ENCODE peak calls at places on chromosome 21, in eight cellular contexts. One of them, this sample, is unnamed.

GRCh38 chr21:45226540-45227326 is 61.0 kb downstream of the POFUT2 start:
- DNase-seq in cardiac muscle cell: no peak
- DNase-seq in stimulated activated CD4-positive, alpha-beta T cell treated with anti-CD3 and anti-CD28 coated beads, Interleukin-12 subunit alpha, Interleukin-12 subunit beta, amount 100 ng/mL, for 48 hours: no peak
- DNase-seq in glomerular endothelial cell: no peak
- DNase-seq in sciatic nerve: no peak
- DNase-seq in Daoy: no peak
- DNase-seq in tibial artery: no peak
- DNase-seq in fibroblast of lung: peak
- DNase-seq in this sample: no peak

GRCh38 chr21:43779660-43780059 is 3.6 kb upstream of the CSTB start:
- DNase-seq in cardiac muscle cell: no peak
- DNase-seq in stimulated activated CD4-positive, alpha-beta T cell treated with anti-CD3 and anti-CD28 coated beads, Interleukin-12 subunit alpha, Interleukin-12 subunit beta, amount 100 ng/mL, for 48 hours: no peak
- DNase-seq in glomerular endothelial cell: no peak
- DNase-seq in sciatic nerve: no peak
- DNase-seq in Daoy: no peak
- DNase-seq in tibial artery: no peak
- DNase-seq in fibroblast of lung: no peak
- DNase-seq in this sample: no peak

GRCh38 chr21:43269461-43269860 is 100.7 kb downstream of the CRYAA start:
- DNase-seq in cardiac muscle cell: no peak
- DNase-seq in stimulated activated CD4-positive, alpha-beta T cell treated with anti-CD3 and anti-CD28 coated beads, Interleukin-12 subunit alpha, Interleukin-12 subunit beta, amount 100 ng/mL, for 48 hours: peak
- DNase-seq in glomerular endothelial cell: no peak
- DNase-seq in sciatic nerve: no peak
- DNase-seq in Daoy: peak
- DNase-seq in tibial artery: no peak
- DNase-seq in fibroblast of lung: no peak
- DNase-seq in this sample: no peak

GRCh38 chr21:45516071-45516670 is 26.1 kb downstream of the SLC19A1 start:
- DNase-seq in cardiac muscle cell: no peak
- DNase-seq in stimulated activated CD4-positive, alpha-beta T cell treated with anti-CD3 and anti-CD28 coated beads, Interleukin-12 subunit alpha, Interleukin-12 subunit beta, amount 100 ng/mL, for 48 hours: no peak
- DNase-seq in glomerular endothelial cell: no peak
- DNase-seq in sciatic nerve: peak
- DNase-seq in Daoy: no peak
- DNase-seq in tibial artery: peak
- DNase-seq in fibroblast of lung: no peak
- DNase-seq in this sample: no peak

GRCh38 chr21:41612674-41613250 is 104.8 kb upstream of the TMPRSS2 start:
- DNase-seq in cardiac muscle cell: peak
- DNase-seq in stimulated activated CD4-positive, alpha-beta T cell treated with anti-CD3 and anti-CD28 coated beads, Interleukin-12 subunit alpha, Interleukin-12 subunit beta, amount 100 ng/mL, for 48 hours: peak
- DNase-seq in glomerular endothelial cell: no peak
- DNase-seq in sciatic nerve: peak
- DNase-seq in Daoy: peak
- DNase-seq in tibial artery: peak
- DNase-seq in fibroblast of lung: peak
- DNase-seq in this sample: peak

GRCh38 chr21:26948194-26948593 is 18.7 kb downstream of the ADAMTS5 start:
- DNase-seq in cardiac muscle cell: no peak
- DNase-seq in stimulated activated CD4-positive, alpha-beta T cell treated with anti-CD3 and anti-CD28 coated beads, Interleukin-12 subunit alpha, Interleukin-12 subunit beta, amount 100 ng/mL, for 48 hours: no peak
- DNase-seq in glomerular endothelial cell: no peak
- DNase-seq in sciatic nerve: no peak
- DNase-seq in Daoy: no peak
- DNase-seq in tibial artery: no peak
- DNase-seq in fibroblast of lung: no peak
- DNase-seq in this sample: peak

GRCh38 chr21:44868707-44869106 is 4.8 kb downstream of the PTTG1IP start:
- DNase-seq in cardiac muscle cell: no peak
- DNase-seq in stimulated activated CD4-positive, alpha-beta T cell treated with anti-CD3 and anti-CD28 coated beads, Interleukin-12 subunit alpha, Interleukin-12 subunit beta, amount 100 ng/mL, for 48 hours: no peak
- DNase-seq in glomerular endothelial cell: no peak
- DNase-seq in sciatic nerve: no peak
- DNase-seq in Daoy: no peak
- DNase-seq in tibial artery: no peak
- DNase-seq in fibroblast of lung: no peak
- DNase-seq in this sample: no peak

GRCh38 chr21:31688603-31689368 is 29.3 kb downstream of the SOD1 start:
- DNase-seq in cardiac muscle cell: no peak
- DNase-seq in stimulated activated CD4-positive, alpha-beta T cell treated with anti-CD3 and anti-CD28 coated beads, Interleukin-12 subunit alpha, Interleukin-12 subunit beta, amount 100 ng/mL, for 48 hours: no peak
- DNase-seq in glomerular endothelial cell: no peak
- DNase-seq in sciatic nerve: no peak
- DNase-seq in Daoy: no peak
- DNase-seq in tibial artery: no peak
- DNase-seq in fibroblast of lung: peak
- DNase-seq in this sample: no peak

GRCh38 chr21:35204125-35204524 is 155.0 kb upstream of the RUNX1 start:
- DNase-seq in cardiac muscle cell: no peak
- DNase-seq in stimulated activated CD4-positive, alpha-beta T cell treated with anti-CD3 and anti-CD28 coated beads, Interleukin-12 subunit alpha, Interleukin-12 subunit beta, amount 100 ng/mL, for 48 hours: no peak
- DNase-seq in glomerular endothelial cell: no peak
- DNase-seq in sciatic nerve: no peak
- DNase-seq in Daoy: no peak
- DNase-seq in tibial artery: no peak
- DNase-seq in fibroblast of lung: peak
- DNase-seq in this sample: no peak

GRCh38 chr21:15442743-15443142 is 287.0 kb upstream of the USP25 start:
- DNase-seq in cardiac muscle cell: no peak
- DNase-seq in stimulated activated CD4-positive, alpha-beta T cell treated with anti-CD3 and anti-CD28 coated beads, Interleukin-12 subunit alpha, Interleukin-12 subunit beta, amount 100 ng/mL, for 48 hours: no peak
- DNase-seq in glomerular endothelial cell: no peak
- DNase-seq in sciatic nerve: no peak
- DNase-seq in Daoy: no peak
- DNase-seq in tibial artery: no peak
- DNase-seq in fibroblast of lung: no peak
- DNase-seq in this sample: no peak

GRCh38 chr21:39441502-39442475 is 3.8 kb downstream of the LCA5L start:
- DNase-seq in cardiac muscle cell: peak
- DNase-seq in stimulated activated CD4-positive, alpha-beta T cell treated with anti-CD3 and anti-CD28 coated beads, Interleukin-12 subunit alpha, Interleukin-12 subunit beta, amount 100 ng/mL, for 48 hours: peak
- DNase-seq in glomerular endothelial cell: no peak
- DNase-seq in sciatic nerve: no peak
- DNase-seq in Daoy: peak
- DNase-seq in tibial artery: no peak
- DNase-seq in fibroblast of lung: peak
- DNase-seq in this sample: peak

GRCh38 chr21:36155603-36156338 is 853 bp upstream of the DOP1B start:
- DNase-seq in cardiac muscle cell: no peak
- DNase-seq in stimulated activated CD4-positive, alpha-beta T cell treated with anti-CD3 and anti-CD28 coated beads, Interleukin-12 subunit alpha, Interleukin-12 subunit beta, amount 100 ng/mL, for 48 hours: no peak
- DNase-seq in glomerular endothelial cell: no peak
- DNase-seq in sciatic nerve: peak
- DNase-seq in Daoy: no peak
- DNase-seq in tibial artery: peak
- DNase-seq in fibroblast of lung: no peak
- DNase-seq in this sample: no peak

GRCh38 chr21:26715116-26715515 is 130.1 kb downstream of the ADAMTS1 start:
- DNase-seq in cardiac muscle cell: no peak
- DNase-seq in stimulated activated CD4-positive, alpha-beta T cell treated with anti-CD3 and anti-CD28 coated beads, Interleukin-12 subunit alpha, Interleukin-12 subunit beta, amount 100 ng/mL, for 48 hours: no peak
- DNase-seq in glomerular endothelial cell: no peak
- DNase-seq in sciatic nerve: no peak
- DNase-seq in Daoy: no peak
- DNase-seq in tibial artery: no peak
- DNase-seq in fibroblast of lung: no peak
- DNase-seq in this sample: no peak

GRCh38 chr21:41678016-41678935 is 88.6 kb downstream of the RIPK4 start:
- DNase-seq in cardiac muscle cell: peak
- DNase-seq in stimulated activated CD4-positive, alpha-beta T cell treated with anti-CD3 and anti-CD28 coated beads, Interleukin-12 subunit alpha, Interleukin-12 subunit beta, amount 100 ng/mL, for 48 hours: no peak
- DNase-seq in glomerular endothelial cell: no peak
- DNase-seq in sciatic nerve: peak
- DNase-seq in Daoy: peak
- DNase-seq in tibial artery: peak
- DNase-seq in fibroblast of lung: peak
- DNase-seq in this sample: peak

GRCh38 chr21:43866233-43866632 is 1.2 kb downstream of the AGPAT3 start:
- DNase-seq in cardiac muscle cell: peak
- DNase-seq in stimulated activated CD4-positive, alpha-beta T cell treated with anti-CD3 and anti-CD28 coated beads, Interleukin-12 subunit alpha, Interleukin-12 subunit beta, amount 100 ng/mL, for 48 hours: peak
- DNase-seq in glomerular endothelial cell: no peak
- DNase-seq in sciatic nerve: peak
- DNase-seq in Daoy: peak
- DNase-seq in tibial artery: no peak
- DNase-seq in fibroblast of lung: peak
- DNase-seq in this sample: no peak

GRCh38 chr21:17463441-17463840 is 49.4 kb upstream of the CXADR start:
- DNase-seq in cardiac muscle cell: no peak
- DNase-seq in stimulated activated CD4-positive, alpha-beta T cell treated with anti-CD3 and anti-CD28 coated beads, Interleukin-12 subunit alpha, Interleukin-12 subunit beta, amount 100 ng/mL, for 48 hours: no peak
- DNase-seq in glomerular endothelial cell: no peak
- DNase-seq in sciatic nerve: no peak
- DNase-seq in Daoy: peak
- DNase-seq in tibial artery: no peak
- DNase-seq in fibroblast of lung: peak
- DNase-seq in this sample: no peak

GRCh38 chr21:26159869-26160268 is 10.7 kb downstream of the APP start:
- DNase-seq in cardiac muscle cell: no peak
- DNase-seq in stimulated activated CD4-positive, alpha-beta T cell treated with anti-CD3 and anti-CD28 coated beads, Interleukin-12 subunit alpha, Interleukin-12 subunit beta, amount 100 ng/mL, for 48 hours: no peak
- DNase-seq in glomerular endothelial cell: no peak
- DNase-seq in sciatic nerve: no peak
- DNase-seq in Daoy: no peak
- DNase-seq in tibial artery: no peak
- DNase-seq in fibroblast of lung: peak
- DNase-seq in this sample: no peak

GRCh38 chr21:46081022-46081861 is 16.7 kb upstream of the COL6A2 start:
- DNase-seq in cardiac muscle cell: no peak
- DNase-seq in stimulated activated CD4-positive, alpha-beta T cell treated with anti-CD3 and anti-CD28 coated beads, Interleukin-12 subunit alpha, Interleukin-12 subunit beta, amount 100 ng/mL, for 48 hours: no peak
- DNase-seq in glomerular endothelial cell: no peak
- DNase-seq in sciatic nerve: no peak
- DNase-seq in Daoy: peak
- DNase-seq in tibial artery: peak
- DNase-seq in fibroblast of lung: no peak
- DNase-seq in this sample: peak

GRCh38 chr21:25565272-25566199 is 41.7 kb downstream of the MRPL39 start:
- DNase-seq in cardiac muscle cell: no peak
- DNase-seq in stimulated activated CD4-positive, alpha-beta T cell treated with anti-CD3 and anti-CD28 coated beads, Interleukin-12 subunit alpha, Interleukin-12 subunit beta, amount 100 ng/mL, for 48 hours: no peak
- DNase-seq in glomerular endothelial cell: no peak
- DNase-seq in sciatic nerve: no peak
- DNase-seq in Daoy: no peak
- DNase-seq in tibial artery: no peak
- DNase-seq in fibroblast of lung: no peak
- DNase-seq in this sample: no peak

GRCh38 chr21:15749868-15750174 is 20.0 kb downstream of the USP25 start:
- DNase-seq in cardiac muscle cell: no peak
- DNase-seq in stimulated activated CD4-positive, alpha-beta T cell treated with anti-CD3 and anti-CD28 coated beads, Interleukin-12 subunit alpha, Interleukin-12 subunit beta, amount 100 ng/mL, for 48 hours: no peak
- DNase-seq in glomerular endothelial cell: no peak
- DNase-seq in sciatic nerve: no peak
- DNase-seq in Daoy: no peak
- DNase-seq in tibial artery: no peak
- DNase-seq in fibroblast of lung: peak
- DNase-seq in this sample: no peak

GRCh38 chr21:34889287-34889536 is 159.9 kb downstream of the RUNX1 start:
- DNase-seq in cardiac muscle cell: peak
- DNase-seq in stimulated activated CD4-positive, alpha-beta T cell treated with anti-CD3 and anti-CD28 coated beads, Interleukin-12 subunit alpha, Interleukin-12 subunit beta, amount 100 ng/mL, for 48 hours: no peak
- DNase-seq in glomerular endothelial cell: no peak
- DNase-seq in sciatic nerve: peak
- DNase-seq in Daoy: peak
- DNase-seq in tibial artery: peak
- DNase-seq in fibroblast of lung: peak
- DNase-seq in this sample: peak

GRCh38 chr21:27047331-27048314 is 80.7 kb upstream of the ADAMTS5 start:
- DNase-seq in cardiac muscle cell: no peak
- DNase-seq in stimulated activated CD4-positive, alpha-beta T cell treated with anti-CD3 and anti-CD28 coated beads, Interleukin-12 subunit alpha, Interleukin-12 subunit beta, amount 100 ng/mL, for 48 hours: no peak
- DNase-seq in glomerular endothelial cell: no peak
- DNase-seq in sciatic nerve: no peak
- DNase-seq in Daoy: peak
- DNase-seq in tibial artery: no peak
- DNase-seq in fibroblast of lung: peak
- DNase-seq in this sample: peak

GRCh38 chr21:45378258-45378966 is 26.6 kb upstream of the COL18A1 start:
- DNase-seq in cardiac muscle cell: no peak
- DNase-seq in stimulated activated CD4-positive, alpha-beta T cell treated with anti-CD3 and anti-CD28 coated beads, Interleukin-12 subunit alpha, Interleukin-12 subunit beta, amount 100 ng/mL, for 48 hours: no peak
- DNase-seq in glomerular endothelial cell: no peak
- DNase-seq in sciatic nerve: peak
- DNase-seq in Daoy: no peak
- DNase-seq in tibial artery: peak
- DNase-seq in fibroblast of lung: peak
- DNase-seq in this sample: peak

GRCh38 chr21:38506606-38507331 is 8.5 kb upstream of the ERG start:
- DNase-seq in cardiac muscle cell: no peak
- DNase-seq in stimulated activated CD4-positive, alpha-beta T cell treated with anti-CD3 and anti-CD28 coated beads, Interleukin-12 subunit alpha, Interleukin-12 subunit beta, amount 100 ng/mL, for 48 hours: no peak
- DNase-seq in glomerular endothelial cell: no peak
- DNase-seq in sciatic nerve: no peak
- DNase-seq in Daoy: no peak
- DNase-seq in tibial artery: no peak
- DNase-seq in fibroblast of lung: no peak
- DNase-seq in this sample: no peak

GRCh38 chr21:41956926-41957729 is 3.3 kb upstream of the C2CD2 start:
- DNase-seq in cardiac muscle cell: peak
- DNase-seq in stimulated activated CD4-positive, alpha-beta T cell treated with anti-CD3 and anti-CD28 coated beads, Interleukin-12 subunit alpha, Interleukin-12 subunit beta, amount 100 ng/mL, for 48 hours: no peak
- DNase-seq in glomerular endothelial cell: no peak
- DNase-seq in sciatic nerve: no peak
- DNase-seq in Daoy: peak
- DNase-seq in tibial artery: no peak
- DNase-seq in fibroblast of lung: peak
- DNase-seq in this sample: peak

GRCh38 chr21:42666023-42666747 is 12.8 kb downstream of the PDE9A start:
- DNase-seq in cardiac muscle cell: no peak
- DNase-seq in stimulated activated CD4-positive, alpha-beta T cell treated with anti-CD3 and anti-CD28 coated beads, Interleukin-12 subunit alpha, Interleukin-12 subunit beta, amount 100 ng/mL, for 48 hours: peak
- DNase-seq in glomerular endothelial cell: no peak
- DNase-seq in sciatic nerve: no peak
- DNase-seq in Daoy: no peak
- DNase-seq in tibial artery: no peak
- DNase-seq in fibroblast of lung: no peak
- DNase-seq in this sample: no peak

GRCh38 chr21:38170283-38170682 is 86.5 kb upstream of the KCNJ15 start:
- DNase-seq in cardiac muscle cell: no peak
- DNase-seq in stimulated activated CD4-positive, alpha-beta T cell treated with anti-CD3 and anti-CD28 coated beads, Interleukin-12 subunit alpha, Interleukin-12 subunit beta, amount 100 ng/mL, for 48 hours: peak
- DNase-seq in glomerular endothelial cell: no peak
- DNase-seq in sciatic nerve: no peak
- DNase-seq in Daoy: peak
- DNase-seq in tibial artery: no peak
- DNase-seq in fibroblast of lung: peak
- DNase-seq in this sample: peak

GRCh38 chr21:34743831-34744230 is 75.0 kb downstream of the CLIC6 start:
- DNase-seq in cardiac muscle cell: no peak
- DNase-seq in stimulated activated CD4-positive, alpha-beta T cell treated with anti-CD3 and anti-CD28 coated beads, Interleukin-12 subunit alpha, Interleukin-12 subunit beta, amount 100 ng/mL, for 48 hours: no peak
- DNase-seq in glomerular endothelial cell: no peak
- DNase-seq in sciatic nerve: peak
- DNase-seq in Daoy: peak
- DNase-seq in tibial artery: peak
- DNase-seq in fibroblast of lung: peak
- DNase-seq in this sample: no peak

GRCh38 chr21:41974752-41975053 is 20.9 kb upstream of the C2CD2 start:
- DNase-seq in cardiac muscle cell: no peak
- DNase-seq in stimulated activated CD4-positive, alpha-beta T cell treated with anti-CD3 and anti-CD28 coated beads, Interleukin-12 subunit alpha, Interleukin-12 subunit beta, amount 100 ng/mL, for 48 hours: no peak
- DNase-seq in glomerular endothelial cell: no peak
- DNase-seq in sciatic nerve: no peak
- DNase-seq in Daoy: no peak
- DNase-seq in tibial artery: no peak
- DNase-seq in fibroblast of lung: no peak
- DNase-seq in this sample: no peak

GRCh38 chr21:18499761-18500376 is 96.3 kb upstream of the TMPRSS15 start:
- DNase-seq in cardiac muscle cell: peak
- DNase-seq in stimulated activated CD4-positive, alpha-beta T cell treated with anti-CD3 and anti-CD28 coated beads, Interleukin-12 subunit alpha, Interleukin-12 subunit beta, amount 100 ng/mL, for 48 hours: peak
- DNase-seq in glomerular endothelial cell: peak
- DNase-seq in sciatic nerve: peak
- DNase-seq in Daoy: peak
- DNase-seq in tibial artery: no peak
- DNase-seq in fibroblast of lung: peak
- DNase-seq in this sample: peak